ENCODE peak calls at places on chromosome 9, in six cellular contexts. T is keratinocyte, F is tibial artery, O is kidney, I is fibroblast of pulmonary artery, A is brain microvascular endothelial cell. E is an unnamed sample.

GRCh38 chr9:13386935-13387667 is 107.6 kb upstream of the MPDZ start:
- DNase-seq in A (peak; percentile 83), F (no peak), I (peak; percentile 89), T (no peak), O (no peak), E (peak; percentile 97)

GRCh38 chr9:121073038-121073437 is 1.7 kb upstream of the CNTRL start:
- DNase-seq in O (no peak), A (no peak), I (peak; percentile 93), T (no peak), F (peak; percentile 82), E (peak; percentile 95)

GRCh38 chr9:3962467-3962866 is 337.4 kb downstream of the GLIS3 start:
- DNase-seq in O (no peak), I (peak; percentile 64), A (peak; percentile 41), T (no peak), F (no peak), E (peak; percentile 40)

GRCh38 chr9:4844031-4844430 is 51.3 kb downstream of the RCL1 start:
- DNase-seq in O (no peak), F (no peak), T (no peak), A (no peak), I (no peak), E (no peak)

GRCh38 chr9:35357116-35357515 is 132.8 kb upstream of the RUSC2 start:
- DNase-seq in T (no peak), F (no peak), A (peak; percentile 14), I (no peak), O (no peak), E (no peak)

GRCh38 chr9:90169490-90169889 is 473.1 kb downstream of the DIRAS2 start:
- DNase-seq in T (no peak), I (no peak), F (no peak), A (no peak), O (no peak), E (no peak)

GRCh38 chr9:95150903-95151302 is 166.6 kb downstream of the FANCC start:
- DNase-seq in I (no peak), F (no peak), T (no peak), A (no peak), O (no peak), E (no peak)

GRCh38 chr9:94472766-94473165 is 82.1 kb upstream of the PCAT7 start:
- DNase-seq in I (peak; percentile 25), T (no peak), F (no peak), O (no peak), A (peak; percentile 66), E (peak; percentile 81)

GRCh38 chr9:106069241-106069640 is 374.9 kb downstream of the TMEM38B start:
- DNase-seq in F (no peak), T (no peak), A (no peak), O (no peak), I (no peak), E (no peak)

GRCh38 chr9:98539954-98540353 is 168.8 kb downstream of the GABBR2 start:
- DNase-seq in T (no peak), O (no peak), F (no peak), A (peak; percentile 37), I (peak; percentile 32), E (no peak)

GRCh38 chr9:129151469-129151868 is 26.6 kb downstream of the IER5L start:
- DNase-seq in T (no peak), I (no peak), F (no peak), A (no peak), O (no peak), E (no peak)
- H3K4me3 ChIP-seq in T (no peak overlapping the region), I (no peak overlapping the region), F (no peak overlapping the region), A (no peak overlapping the region), O (no peak overlapping the region), E (no peak overlapping the region)

GRCh38 chr9:131206495-131206894 is 69.8 kb downstream of the FAM78A start:
- DNase-seq in T (no peak), A (no peak), F (no peak), O (no peak), I (no peak), E (no peak)

GRCh38 chr9:131204285-131204684 is 72.0 kb downstream of the FAM78A start:
- DNase-seq in O (no peak), T (no peak), I (no peak), A (no peak), F (no peak), E (no peak)

GRCh38 chr9:131201856-131202255 is 74.5 kb downstream of the FAM78A start:
- DNase-seq in I (no peak), F (no peak), T (no peak), O (no peak), A (no peak), E (no peak)

GRCh38 chr9:131198316-131198715 is 72.9 kb downstream of the NUP214 start:
- DNase-seq in A (no peak), I (no peak), O (peak; percentile 64), F (no peak), T (no peak), E (no peak)

GRCh38 chr9:131203438-131204219 is 72.7 kb downstream of the FAM78A start:
- DNase-seq in I (no peak), T (no peak), O (no peak), A (no peak), F (no peak), E (no peak)
- TF ChIP-seq CTCF in I (peak; percentile 29), T (peak; percentile 20), O (no peak), A (peak; percentile 62), F (no peak), E (peak; percentile 10)

GRCh38 chr9:17423681-17424011 is 155.2 kb upstream of the SH3GL2 start:
- DNase-seq in I (no peak), F (no peak), A (no peak), O (no peak), T (no peak), E (no peak)

GRCh38 chr9:17425379-17425778 is 153.5 kb upstream of the SH3GL2 start:
- DNase-seq in A (no peak), T (no peak), I (no peak), F (no peak), O (no peak), E (no peak)

DNA sequence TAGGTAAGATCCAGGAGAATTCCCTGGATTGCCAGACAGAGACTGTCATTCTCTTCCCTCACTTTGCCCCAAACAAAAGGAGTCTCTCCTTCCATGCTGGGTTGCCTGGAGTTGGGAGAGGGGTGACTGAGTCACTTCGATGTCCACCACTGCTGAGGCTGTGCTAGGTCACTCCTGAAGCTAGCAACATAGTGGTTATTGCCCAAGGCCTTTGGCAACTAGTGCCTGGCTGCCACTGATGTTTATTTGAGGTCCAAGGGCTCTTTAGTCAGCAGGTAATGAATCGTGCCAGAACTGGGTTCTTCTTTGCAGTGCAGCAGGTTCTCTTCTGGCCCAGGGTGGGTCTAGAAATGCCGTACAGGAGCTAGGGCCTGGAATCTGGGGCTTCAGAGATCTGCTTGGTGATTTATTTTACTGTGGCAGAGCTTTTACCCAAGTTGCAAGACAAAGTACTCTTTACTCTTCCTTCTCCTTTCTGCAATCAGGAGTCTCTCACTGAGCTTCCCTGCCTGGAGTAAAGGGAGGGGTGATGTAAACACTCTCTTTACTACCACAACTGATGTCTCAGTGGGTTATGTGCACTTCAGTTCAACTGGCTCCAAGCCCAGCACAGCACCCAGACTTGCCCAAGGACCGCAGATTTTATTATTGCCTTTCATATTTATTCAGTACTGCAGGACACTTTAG is 155.7 kb upstream of the SH3GL2 start:
- DNase-seq in F (no peak), A (no peak), T (no peak), O (no peak), I (no peak), E (no peak)
- H3K4me3 ChIP-seq in F (no peak overlapping the region), A (no peak overlapping the region), T (no peak overlapping the region), O (no peak overlapping the region), I (no peak overlapping the region), E (no peak overlapping the region)

DNA sequence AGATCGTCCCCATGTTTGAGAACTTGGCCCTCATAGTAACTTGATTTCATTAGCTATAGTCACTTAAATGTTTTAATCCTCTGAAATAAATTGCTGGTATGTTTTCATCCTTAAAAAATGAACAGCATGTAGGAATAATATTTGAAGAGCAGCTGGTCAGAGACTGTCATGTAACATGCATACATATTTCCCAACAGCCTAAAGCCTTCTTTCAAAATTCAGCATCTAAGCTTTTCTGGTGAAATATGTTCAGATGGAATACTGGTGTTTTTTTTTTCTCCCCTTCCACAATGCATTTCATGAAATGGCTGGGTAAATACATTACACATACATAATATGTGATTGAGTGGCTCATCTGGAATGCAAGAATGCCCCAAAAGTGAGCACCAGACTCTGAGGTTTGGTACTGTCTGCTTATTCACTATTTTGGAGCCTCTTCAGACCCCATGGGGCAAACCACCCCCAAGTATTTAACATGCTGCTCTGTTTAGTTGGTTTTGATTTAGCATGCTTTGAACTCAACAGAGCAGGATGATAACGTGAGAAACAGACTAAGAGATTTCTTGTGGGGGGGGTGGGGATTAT is 94.0 kb downstream of the SMARCA2 start:
- DNase-seq in A (peak; percentile 48), O (no peak), F (no peak), I (no peak), T (no peak), E (peak; percentile 40)
- TF ChIP-seq CTCF in A (no peak), O (no peak), F (no peak), I (no peak), T (no peak), E (no peak)

E was measured in fibroblast of the aortic adventitia.